ENCODE peak calls at places on chromosomes 1 and 21, in seven cellular contexts. One of them, this sample, is unnamed.
A peak's percentile ranks its signal among the peaks of the same experiment; 100 is the strongest.

GRCh38 chr1:94044290-94044790 is 76.6 kb downstream of the ABCA4 start:
- DNase-seq in AG09319: no peak
- DNase-seq in activated CD8-positive, alpha-beta T cell treated with anti-CD3 and anti-CD28 coated beads for 36 hours: no peak
- DNase-seq in heart left ventricle: peak; percentile 78
- DNase-seq in psoas muscle: peak; percentile 49
- DNase-seq in left ventricle myocardium inferior: peak; percentile 72
- DNase-seq in thoracic aorta: no peak
- DNase-seq in this sample: no peak

GRCh38 chr1:42913426-42914091 is 45.1 kb downstream of the SLC2A1 start:
- DNase-seq in AG09319: peak; percentile 49
- DNase-seq in activated CD8-positive, alpha-beta T cell treated with anti-CD3 and anti-CD28 coated beads for 36 hours: peak; percentile 72
- DNase-seq in heart left ventricle: no peak
- DNase-seq in psoas muscle: no peak
- DNase-seq in left ventricle myocardium inferior: no peak
- DNase-seq in thoracic aorta: no peak
- DNase-seq in this sample: peak; percentile 60

GRCh38 chr1:192579319-192579738 is 3.8 kb downstream of the RGS1 start:
- DNase-seq in AG09319: no peak
- DNase-seq in activated CD8-positive, alpha-beta T cell treated with anti-CD3 and anti-CD28 coated beads for 36 hours: no peak
- DNase-seq in heart left ventricle: no peak
- DNase-seq in psoas muscle: no peak
- DNase-seq in left ventricle myocardium inferior: no peak
- DNase-seq in thoracic aorta: no peak
- DNase-seq in this sample: no peak

GRCh38 chr21:16773206-16773605 is 739.6 kb upstream of the CXADR start:
- DNase-seq in AG09319: no peak
- DNase-seq in activated CD8-positive, alpha-beta T cell treated with anti-CD3 and anti-CD28 coated beads for 36 hours: no peak
- DNase-seq in heart left ventricle: no peak
- DNase-seq in psoas muscle: no peak
- DNase-seq in left ventricle myocardium inferior: no peak
- DNase-seq in thoracic aorta: no peak
- DNase-seq in this sample: no peak

GRCh38 chr21:40271169-40271568 is 403.9 kb downstream of the PCP4 start:
- DNase-seq in AG09319: no peak
- DNase-seq in activated CD8-positive, alpha-beta T cell treated with anti-CD3 and anti-CD28 coated beads for 36 hours: no peak
- DNase-seq in heart left ventricle: no peak
- DNase-seq in psoas muscle: no peak
- DNase-seq in left ventricle myocardium inferior: no peak
- DNase-seq in thoracic aorta: no peak
- DNase-seq in this sample: no peak

GRCh38 chr1:52855584-52855983 is 13.0 kb downstream of the ZYG11A start:
- DNase-seq in AG09319: no peak
- DNase-seq in activated CD8-positive, alpha-beta T cell treated with anti-CD3 and anti-CD28 coated beads for 36 hours: no peak
- DNase-seq in heart left ventricle: no peak
- DNase-seq in psoas muscle: no peak
- DNase-seq in left ventricle myocardium inferior: no peak
- DNase-seq in thoracic aorta: no peak
- DNase-seq in this sample: no peak

GRCh38 chr1:11967028-11967547 is 13.2 kb upstream of the MFN2 start:
- DNase-seq in AG09319: no peak
- DNase-seq in activated CD8-positive, alpha-beta T cell treated with anti-CD3 and anti-CD28 coated beads for 36 hours: peak; percentile 16
- DNase-seq in heart left ventricle: no peak
- DNase-seq in psoas muscle: no peak
- DNase-seq in left ventricle myocardium inferior: no peak
- DNase-seq in thoracic aorta: no peak
- DNase-seq in this sample: peak; percentile 57

GRCh38 chr1:212483154-212483505 is 50.4 kb downstream of the NENF start:
- DNase-seq in AG09319: no peak
- DNase-seq in activated CD8-positive, alpha-beta T cell treated with anti-CD3 and anti-CD28 coated beads for 36 hours: no peak
- DNase-seq in heart left ventricle: no peak
- DNase-seq in psoas muscle: no peak
- DNase-seq in left ventricle myocardium inferior: no peak
- DNase-seq in thoracic aorta: no peak
- DNase-seq in this sample: peak; percentile 56

GRCh38 chr1:93980881-93981280 is 71.7 kb upstream of the GCLM start:
- DNase-seq in AG09319: no peak
- DNase-seq in activated CD8-positive, alpha-beta T cell treated with anti-CD3 and anti-CD28 coated beads for 36 hours: no peak
- DNase-seq in heart left ventricle: no peak
- DNase-seq in psoas muscle: no peak
- DNase-seq in left ventricle myocardium inferior: no peak
- DNase-seq in thoracic aorta: no peak
- DNase-seq in this sample: no peak

GRCh38 chr1:115492019-115492595 is 149.7 kb upstream of the VANGL1 start:
- DNase-seq in AG09319: no peak
- DNase-seq in activated CD8-positive, alpha-beta T cell treated with anti-CD3 and anti-CD28 coated beads for 36 hours: no peak
- DNase-seq in heart left ventricle: no peak
- DNase-seq in psoas muscle: no peak
- DNase-seq in left ventricle myocardium inferior: no peak
- DNase-seq in thoracic aorta: no peak
- DNase-seq in this sample: no peak

GRCh38 chr21:45393021-45393420 is 11.9 kb upstream of the COL18A1 start:
- DNase-seq in AG09319: no peak
- DNase-seq in activated CD8-positive, alpha-beta T cell treated with anti-CD3 and anti-CD28 coated beads for 36 hours: no peak
- DNase-seq in heart left ventricle: peak; percentile 58
- DNase-seq in psoas muscle: no peak
- DNase-seq in left ventricle myocardium inferior: peak; percentile 10
- DNase-seq in thoracic aorta: no peak
- DNase-seq in this sample: no peak

GRCh38 chr1:53617382-53618217 is 121.4 kb downstream of the GLIS1 start:
- DNase-seq in AG09319: peak; percentile 28
- DNase-seq in activated CD8-positive, alpha-beta T cell treated with anti-CD3 and anti-CD28 coated beads for 36 hours: no peak
- DNase-seq in heart left ventricle: peak; percentile 33
- DNase-seq in psoas muscle: no peak
- DNase-seq in left ventricle myocardium inferior: no peak
- DNase-seq in thoracic aorta: no peak
- DNase-seq in this sample: peak; percentile 10

GRCh38 chr1:44621841-44622286 is 52.4 kb downstream of the TMEM53 start:
- DNase-seq in AG09319: no peak
- DNase-seq in activated CD8-positive, alpha-beta T cell treated with anti-CD3 and anti-CD28 coated beads for 36 hours: no peak
- DNase-seq in heart left ventricle: no peak
- DNase-seq in psoas muscle: no peak
- DNase-seq in left ventricle myocardium inferior: no peak
- DNase-seq in thoracic aorta: no peak
- DNase-seq in this sample: no peak

GRCh38 chr1:66654643-66655042 is 97.6 kb upstream of the DYNLT5 start:
- DNase-seq in AG09319: no peak
- DNase-seq in activated CD8-positive, alpha-beta T cell treated with anti-CD3 and anti-CD28 coated beads for 36 hours: no peak
- DNase-seq in heart left ventricle: no peak
- DNase-seq in psoas muscle: no peak
- DNase-seq in left ventricle myocardium inferior: peak; percentile 15
- DNase-seq in thoracic aorta: no peak
- DNase-seq in this sample: no peak

GRCh38 chr1:24292100-24292499 is 27.1 kb upstream of the GRHL3 start:
- DNase-seq in AG09319: no peak
- DNase-seq in activated CD8-positive, alpha-beta T cell treated with anti-CD3 and anti-CD28 coated beads for 36 hours: no peak
- DNase-seq in heart left ventricle: no peak
- DNase-seq in psoas muscle: no peak
- DNase-seq in left ventricle myocardium inferior: no peak
- DNase-seq in thoracic aorta: no peak
- DNase-seq in this sample: no peak

GRCh38 chr1:24292887-24293286 is 26.3 kb upstream of the GRHL3 start:
- DNase-seq in AG09319: no peak
- DNase-seq in activated CD8-positive, alpha-beta T cell treated with anti-CD3 and anti-CD28 coated beads for 36 hours: no peak
- DNase-seq in heart left ventricle: no peak
- DNase-seq in psoas muscle: no peak
- DNase-seq in left ventricle myocardium inferior: no peak
- DNase-seq in thoracic aorta: no peak
- DNase-seq in this sample: no peak

GRCh38 chr1:24289937-24290595 is 29.1 kb upstream of the GRHL3 start:
- DNase-seq in AG09319: peak; percentile 76
- DNase-seq in activated CD8-positive, alpha-beta T cell treated with anti-CD3 and anti-CD28 coated beads for 36 hours: no peak
- DNase-seq in heart left ventricle: peak; percentile 90
- DNase-seq in psoas muscle: peak; percentile 82
- DNase-seq in left ventricle myocardium inferior: peak; percentile 89
- DNase-seq in thoracic aorta: peak; percentile 65
- DNase-seq in this sample: peak; percentile 53

GRCh38 chr1:24288479-24288878 is 30.7 kb upstream of the GRHL3 start:
- DNase-seq in AG09319: no peak
- DNase-seq in activated CD8-positive, alpha-beta T cell treated with anti-CD3 and anti-CD28 coated beads for 36 hours: no peak
- DNase-seq in heart left ventricle: no peak
- DNase-seq in psoas muscle: no peak
- DNase-seq in left ventricle myocardium inferior: no peak
- DNase-seq in thoracic aorta: no peak
- DNase-seq in this sample: no peak

DNA sequence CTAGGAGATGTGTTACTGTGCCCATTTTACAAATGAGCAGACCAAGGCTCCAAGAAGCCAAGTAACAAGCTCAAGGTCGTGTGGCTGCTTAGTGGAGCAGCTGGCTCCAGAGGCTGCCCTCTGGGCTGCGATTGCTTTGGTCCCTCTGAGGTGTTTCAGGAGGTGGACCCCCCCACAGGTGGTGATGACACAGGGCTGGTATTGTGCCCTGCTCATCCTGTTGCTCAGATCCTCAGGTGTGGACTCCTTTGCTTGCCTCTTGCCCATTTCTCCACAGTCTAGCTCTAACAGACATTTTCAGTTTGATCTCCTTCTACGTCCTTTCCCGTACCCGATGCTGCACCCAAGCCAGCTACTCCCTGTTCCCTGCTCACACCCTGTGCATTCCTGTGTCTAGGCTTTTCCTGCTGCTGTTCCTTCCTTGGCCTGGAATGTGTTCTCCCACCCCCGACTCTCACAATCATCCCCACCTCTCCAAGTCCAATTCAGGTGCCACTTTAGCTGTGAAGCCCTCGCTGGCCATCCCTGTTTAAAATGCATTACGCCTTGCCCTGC is 28.1 kb upstream of the GRHL3 start:
- DNase-seq in AG09319: no peak
- DNase-seq in activated CD8-positive, alpha-beta T cell treated with anti-CD3 and anti-CD28 coated beads for 36 hours: no peak
- DNase-seq in heart left ventricle: no peak
- DNase-seq in psoas muscle: no peak
- DNase-seq in left ventricle myocardium inferior: no peak
- DNase-seq in thoracic aorta: no peak
- DNase-seq in this sample: no peak
- TF ChIP-seq CTCF in AG09319: no peak
- TF ChIP-seq CTCF in activated CD8-positive, alpha-beta T cell treated with anti-CD3 and anti-CD28 coated beads for 36 hours: no peak
- TF ChIP-seq CTCF in heart left ventricle: no peak
- TF ChIP-seq CTCF in psoas muscle: no peak
- TF ChIP-seq CTCF in left ventricle myocardium inferior: no peak
- TF ChIP-seq CTCF in thoracic aorta: no peak
- TF ChIP-seq CTCF in this sample: no peak

DNA sequence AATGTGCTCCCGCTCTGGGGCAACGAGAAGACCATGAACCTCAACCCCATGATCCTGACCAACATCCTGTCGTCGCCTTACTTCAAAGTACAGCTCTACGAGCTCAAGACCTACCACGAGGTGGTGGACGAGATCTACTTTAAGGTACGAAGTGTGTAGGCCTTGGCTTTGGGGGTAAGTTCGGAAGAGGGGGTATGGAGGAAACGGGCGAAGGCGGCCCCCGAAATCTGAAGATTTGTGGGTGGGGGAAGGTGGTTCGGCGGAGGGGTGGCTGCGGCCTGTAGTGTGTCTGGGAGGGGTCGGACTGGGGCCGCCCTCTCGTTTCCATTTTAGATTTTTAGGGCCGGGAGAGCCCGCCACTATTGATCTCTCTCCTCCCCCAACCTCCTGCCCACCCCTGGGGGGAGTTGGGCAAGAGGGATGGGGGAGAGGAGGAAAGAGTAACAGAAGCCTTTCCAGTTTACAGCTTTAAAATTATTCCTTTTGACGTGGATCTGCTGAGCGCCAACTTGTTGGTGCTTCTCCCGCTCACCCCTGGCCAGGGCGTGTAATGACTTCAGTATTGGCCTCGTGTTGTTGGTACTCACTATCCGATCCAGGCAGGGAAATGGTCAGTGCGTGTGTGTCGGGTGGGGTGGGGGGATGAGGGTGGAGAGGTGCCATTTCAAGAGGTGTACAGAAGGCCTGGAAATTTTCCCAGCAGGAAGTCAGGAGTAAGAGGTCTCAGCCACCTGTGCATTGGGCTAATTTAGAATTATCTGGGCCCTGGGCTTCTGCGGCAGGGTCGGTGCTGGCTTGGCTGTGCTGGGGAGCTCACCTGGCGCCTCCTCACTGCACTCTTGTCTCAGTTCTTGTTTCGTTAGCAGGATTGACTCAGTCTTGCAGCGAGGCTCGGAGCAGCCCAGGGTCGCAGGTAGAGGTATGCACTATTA is 880 bp downstream of the PRPF38B start:
- DNase-seq in AG09319: peak; percentile 40
- DNase-seq in activated CD8-positive, alpha-beta T cell treated with anti-CD3 and anti-CD28 coated beads for 36 hours: peak; percentile 84
- DNase-seq in heart left ventricle: peak; percentile 58
- DNase-seq in psoas muscle: no peak
- DNase-seq in left ventricle myocardium inferior: peak; percentile 20
- DNase-seq in thoracic aorta: no peak
- DNase-seq in this sample: peak; percentile 73
- TF ChIP-seq CTCF in AG09319: peak; percentile 33
- TF ChIP-seq CTCF in activated CD8-positive, alpha-beta T cell treated with anti-CD3 and anti-CD28 coated beads for 36 hours: peak; percentile 17
- TF ChIP-seq CTCF in heart left ventricle: no peak
- TF ChIP-seq CTCF in psoas muscle: no peak
- TF ChIP-seq CTCF in left ventricle myocardium inferior: no peak
- TF ChIP-seq CTCF in thoracic aorta: peak; percentile 36
- TF ChIP-seq CTCF in this sample: no peak

DNA sequence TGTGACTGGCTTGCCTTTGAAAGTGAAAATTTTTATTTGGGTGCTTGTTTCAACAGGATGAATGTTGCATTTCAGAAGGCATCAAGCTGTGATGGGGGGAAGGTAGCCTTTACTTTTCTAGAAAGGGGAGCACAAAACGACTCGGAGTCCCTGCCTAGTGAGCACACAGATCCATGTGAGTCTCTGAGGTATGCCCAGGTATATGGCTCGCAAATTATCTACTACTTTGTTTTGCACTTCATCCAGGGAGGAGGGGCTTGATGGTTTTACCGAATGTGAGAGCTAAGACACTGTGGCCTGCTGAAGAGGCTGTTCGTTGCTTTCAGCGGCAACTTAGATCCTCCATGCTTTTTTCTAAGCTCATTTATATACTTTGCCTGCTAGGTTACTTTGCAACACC is 537.7 kb upstream of the PTBP2 start:
- DNase-seq in AG09319: no peak
- DNase-seq in activated CD8-positive, alpha-beta T cell treated with anti-CD3 and anti-CD28 coated beads for 36 hours: no peak
- DNase-seq in heart left ventricle: no peak
- DNase-seq in psoas muscle: no peak
- DNase-seq in left ventricle myocardium inferior: no peak
- DNase-seq in thoracic aorta: no peak
- DNase-seq in this sample: no peak
- TF ChIP-seq CTCF in AG09319: no peak
- TF ChIP-seq CTCF in activated CD8-positive, alpha-beta T cell treated with anti-CD3 and anti-CD28 coated beads for 36 hours: no peak
- TF ChIP-seq CTCF in heart left ventricle: no peak
- TF ChIP-seq CTCF in psoas muscle: no peak
- TF ChIP-seq CTCF in left ventricle myocardium inferior: no peak
- TF ChIP-seq CTCF in thoracic aorta: no peak
- TF ChIP-seq CTCF in this sample: no peak

DNA sequence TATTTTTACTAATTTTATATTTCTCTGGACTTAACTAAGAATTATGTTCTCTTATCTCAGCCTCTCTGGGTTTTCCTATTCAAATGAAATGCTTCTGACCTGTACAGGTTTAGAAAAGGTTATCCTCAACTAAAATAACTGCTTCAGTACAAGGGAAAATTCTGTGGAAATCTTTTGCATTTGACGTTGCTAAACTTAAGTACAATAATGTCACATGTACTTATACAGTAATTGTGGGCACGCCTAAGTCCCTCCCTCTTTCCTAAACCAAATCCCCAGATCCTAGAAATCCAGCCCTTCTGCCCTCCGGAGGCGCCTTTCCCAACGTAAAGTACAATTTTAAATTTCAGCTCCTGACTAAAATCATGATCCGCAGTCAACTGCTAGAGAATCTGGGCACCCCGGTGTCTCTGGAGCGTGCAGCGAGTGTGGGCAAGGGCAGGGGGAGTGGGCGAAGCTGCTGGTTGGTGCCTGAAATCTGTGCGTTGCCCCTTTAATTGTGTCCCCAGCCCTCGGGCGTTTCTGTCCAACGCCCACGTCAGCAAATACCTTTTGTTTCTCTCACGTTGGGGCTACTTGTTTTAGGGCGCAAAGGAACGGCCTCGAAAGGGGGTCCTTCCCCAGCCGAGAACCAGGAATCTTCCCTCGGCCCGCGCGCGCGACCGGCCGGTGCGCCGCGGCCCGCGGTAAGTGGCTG is at the start of gene ZBTB8A:
- DNase-seq in AG09319: peak; percentile 20
- DNase-seq in activated CD8-positive, alpha-beta T cell treated with anti-CD3 and anti-CD28 coated beads for 36 hours: peak; percentile 30
- DNase-seq in heart left ventricle: no peak
- DNase-seq in psoas muscle: peak; percentile 39
- DNase-seq in left ventricle myocardium inferior: peak; percentile 18
- DNase-seq in thoracic aorta: peak; percentile 2
- DNase-seq in this sample: peak; percentile 77
- TF ChIP-seq CTCF in AG09319: no peak
- TF ChIP-seq CTCF in activated CD8-positive, alpha-beta T cell treated with anti-CD3 and anti-CD28 coated beads for 36 hours: no peak
- TF ChIP-seq CTCF in heart left ventricle: no peak
- TF ChIP-seq CTCF in psoas muscle: no peak
- TF ChIP-seq CTCF in left ventricle myocardium inferior: no peak
- TF ChIP-seq CTCF in thoracic aorta: no peak
- TF ChIP-seq CTCF in this sample: no peak

This sample was measured in testis.